ENCODE peak calls at places on chromosome 12, in five cellular contexts. K is H1, C is A549, Y is HepG2, N is K562. I is an unnamed sample.

GRCh38 chr12:71591601-71592000 is 72.0 kb downstream of the ZFC3H1 start:
- DNase-seq in K (no peak), C (no peak), Y (no peak), N (no peak), I (no peak)

GRCh38 chr12:27709932-27710591 is 570 bp upstream of the MRPS35 start:
- DNase-seq in K (peak), C (no peak), Y (peak), N (no peak), I (peak)

GRCh38 chr12:127550271-127550670 is 716.7 kb upstream of the TMEM132C start:
- DNase-seq in K (no peak), C (no peak), Y (no peak), N (no peak), I (no peak)

GRCh38 chr12:100248886-100249285 is 18.0 kb downstream of the DEPDC4 start:
- DNase-seq in K (no peak), C (no peak), Y (no peak), N (no peak), I (no peak)

GRCh38 chr12:127533353-127533752 is 733.6 kb upstream of the TMEM132C start:
- DNase-seq in K (no peak), C (no peak), Y (no peak), N (no peak), I (no peak)

GRCh38 chr12:67355428-67356385 is 86.5 kb downstream of the CAND1 start:
- DNase-seq in K (no peak), C (no peak), Y (peak), N (peak), I (peak)

GRCh38 chr12:30578426-30578825 is 117.2 kb downstream of the IPO8 start:
- DNase-seq in K (no peak), C (no peak), Y (no peak), N (no peak), I (no peak)

GRCh38 chr12:109760930-109761630 is 47.5 kb downstream of the FAM222A start:
- DNase-seq in K (peak), C (no peak), Y (no peak), N (no peak), I (no peak)

GRCh38 chr12:42625611-42626010 is 36.1 kb upstream of the PRICKLE1 start:
- DNase-seq in K (no peak), C (no peak), Y (no peak), N (peak), I (no peak)

GRCh38 chr12:121033625-121034349 is 5.3 kb downstream of the OASL start:
- DNase-seq in K (no peak), C (peak), Y (no peak), N (no peak), I (peak)

GRCh38 chr12:47740536-47741339 is 15.4 kb upstream of the ENDOU start:
- DNase-seq in K (no peak), C (no peak), Y (peak), N (no peak), I (no peak)

GRCh38 chr12:15774819-15775218 is 14.4 kb downstream of the EPS8 start:
- DNase-seq in K (no peak), C (no peak), Y (no peak), N (no peak), I (no peak)

GRCh38 chr12:130345292-130345691 is 7.6 kb downstream of the PIWIL1 start:
- DNase-seq in K (no peak), C (no peak), Y (no peak), N (no peak), I (no peak)

GRCh38 chr12:113891737-113892520 is 74.2 kb downstream of the RBM19 start:
- DNase-seq in K (no peak), C (no peak), Y (no peak), N (no peak), I (no peak)

GRCh38 chr12:43103866-43104265 is 448.1 kb downstream of the ADAMTS20 start:
- DNase-seq in K (no peak), C (no peak), Y (no peak), N (no peak), I (no peak)

GRCh38 chr12:2324375-2324774 is 271.6 kb downstream of the CACNA1C start:
- DNase-seq in K (no peak), C (no peak), Y (no peak), N (no peak), I (no peak)

GRCh38 chr12:32131666-32132065 is 25.0 kb downstream of the BICD1 start:
- DNase-seq in K (no peak), C (no peak), Y (peak), N (no peak), I (no peak)

GRCh38 chr12:127594351-127594970 is 672.5 kb upstream of the TMEM132C start:
- DNase-seq in K (peak), C (no peak), Y (no peak), N (no peak), I (no peak)

GRCh38 chr12:68374315-68374982 is 42.3 kb upstream of the MDM1 start:
- DNase-seq in K (no peak), C (no peak), Y (no peak), N (no peak), I (peak)

GRCh38 chr12:39440781-39441180 is 2.1 kb downstream of the KIF21A start:
- DNase-seq in K (no peak), C (no peak), Y (no peak), N (no peak), I (no peak)

GRCh38 chr12:109111775-109112491 is 4.5 kb upstream of the ACACB start:
- DNase-seq in K (peak), C (peak), Y (peak), N (peak), I (no peak)

GRCh38 chr12:124006582-124007170 is 33.7 kb downstream of the ZNF664 start:
- DNase-seq in K (no peak), C (no peak), Y (no peak), N (peak), I (no peak)

GRCh38 chr12:47995976-47996375 is 8.3 kb downstream of the COL2A1 start:
- DNase-seq in K (no peak), C (no peak), Y (no peak), N (no peak), I (no peak)

GRCh38 chr12:110816248-110816647 is 30.5 kb upstream of the CCDC63 start:
- DNase-seq in K (no peak), C (no peak), Y (no peak), N (no peak), I (no peak)

GRCh38 chr12:131264625-131265024 is 310.9 kb downstream of the ADGRD1 start:
- DNase-seq in K (no peak), C (peak), Y (no peak), N (no peak), I (no peak)

GRCh38 chr12:96350982-96351381 is 49.3 kb downstream of the CDK17 start:
- DNase-seq in K (no peak), C (no peak), Y (no peak), N (no peak), I (no peak)

GRCh38 chr12:25018146-25018545 is 69.2 kb upstream of the BCAT1 start:
- DNase-seq in K (no peak), C (no peak), Y (no peak), N (no peak), I (no peak)

GRCh38 chr12:50242751-50243191 is 40.5 kb downstream of the LIMA1 start:
- DNase-seq in K (no peak), C (no peak), Y (no peak), N (no peak), I (no peak)

GRCh38 chr12:31629756-31630732 is 29.4 kb upstream of the ETFBKMT start:
- DNase-seq in K (no peak), C (no peak), Y (no peak), N (peak), I (no peak)

GRCh38 chr12:52701281-52701680 is 2.0 kb downstream of the KRT77 start:
- DNase-seq in K (no peak), C (no peak), Y (no peak), N (no peak), I (no peak)

GRCh38 chr12:124474709-124475108 is 92.7 kb downstream of the NCOR2 start:
- DNase-seq in K (no peak), C (no peak), Y (no peak), N (no peak), I (no peak)

GRCh38 chr12:2084553-2085296 is 31.9 kb downstream of the CACNA1C start:
- DNase-seq in K (no peak), C (no peak), Y (no peak), N (no peak), I (no peak)

GRCh38 chr12:56079729-56080555 is at the start of gene ERBB3:
- DNase-seq in K (peak), C (peak), Y (peak), N (peak), I (no peak)

GRCh38 chr12:6336079-6336858 is 5.6 kb downstream of the TNFRSF1A start:
- DNase-seq in K (peak), C (peak), Y (peak), N (peak), I (no peak)

GRCh38 chr12:3304436-3305135 is 186.4 kb upstream of the PRMT8 start:
- DNase-seq in K (no peak), C (no peak), Y (peak), N (no peak), I (no peak)

GRCh38 chr12:132524405-132524804 is 34.5 kb downstream of the FBRSL1 start:
- DNase-seq in K (no peak), C (peak), Y (no peak), N (no peak), I (no peak)

DNA sequence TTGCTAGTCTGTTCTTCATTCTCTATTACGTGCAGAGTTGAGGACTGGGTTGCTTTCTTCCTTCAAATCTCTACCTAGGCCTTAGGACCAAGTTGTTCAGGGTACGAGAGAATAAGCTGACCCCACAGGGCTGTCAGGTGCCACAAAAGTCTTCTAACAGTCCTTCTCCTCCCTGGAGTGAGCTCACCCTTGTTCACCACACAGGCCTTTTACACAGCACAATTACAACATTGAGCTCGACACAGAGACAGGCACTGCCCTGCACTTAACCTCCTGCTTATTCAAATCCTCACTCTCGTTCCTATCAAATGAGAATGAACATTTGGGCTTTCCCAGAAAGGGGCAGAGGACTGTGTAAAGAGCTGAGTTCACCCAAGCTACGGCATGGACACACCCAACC is 2.4 kb downstream of the GALNT6 start:
- DNase-seq in K (no peak), C (no peak), Y (no peak), N (no peak), I (no peak)
- TF ChIP-seq HDAC2 in K (no peak), C (no peak), Y (no peak), N (no peak), I (no peak)

GRCh38 chr12:107329569-107330324 is 236.4 kb upstream of the CRY1 start:
- DNase-seq in K (no peak), C (no peak), Y (no peak), N (no peak), I (no peak)
- TF ChIP-seq HDAC2 in K (no peak), C (no peak), Y (no peak), N (no peak), I (no peak)

GRCh38 chr12:19971396-19971802 is 396.9 kb upstream of the PDE3A start:
- DNase-seq in K (peak), C (peak), Y (peak), N (no peak), I (no peak)

GRCh38 chr12:19970116-19970515 is 398.2 kb upstream of the PDE3A start:
- DNase-seq in K (no peak), C (no peak), Y (no peak), N (no peak), I (no peak)

GRCh38 chr12:19970826-19971225 is 397.5 kb upstream of the PDE3A start:
- DNase-seq in K (no peak), C (no peak), Y (no peak), N (no peak), I (no peak)

GRCh38 chr12:19972325-19973288 is 395.7 kb upstream of the PDE3A start:
- DNase-seq in K (no peak), C (no peak), Y (no peak), N (no peak), I (peak)

DNA sequence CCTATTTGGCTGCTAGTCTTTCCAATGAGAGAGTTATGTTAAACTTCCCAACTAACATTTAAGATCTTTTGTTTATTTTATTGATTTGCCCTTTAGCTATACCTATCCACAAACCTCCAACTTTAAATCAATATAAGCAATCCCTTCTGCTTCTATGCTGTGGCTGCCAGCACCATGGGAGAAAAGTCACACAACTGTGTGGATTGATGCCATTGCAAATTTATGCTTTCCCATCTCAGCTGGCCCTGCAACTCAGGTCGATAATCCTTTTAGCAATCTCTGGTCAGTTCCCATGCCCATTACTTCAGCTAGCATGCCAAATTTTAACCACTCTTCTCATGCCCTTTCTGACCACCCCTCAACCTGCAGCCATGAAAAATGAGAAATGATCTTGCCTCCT is 396.5 kb upstream of the PDE3A start:
- DNase-seq in K (no peak), C (no peak), Y (no peak), N (no peak), I (no peak)
- TF ChIP-seq HDAC2 in K (no peak), C (no peak), Y (no peak), N (no peak), I (no peak)

GRCh38 chr12:38350342-38351181 is 34.0 kb downstream of the ALG10B start:
- DNase-seq in K (no peak), C (no peak), Y (no peak), N (no peak), I (peak)
- TF ChIP-seq HDAC2 in K (no peak), C (no peak), Y (no peak), N (no peak), I (no peak)

GRCh38 chr12:77299910-77300772 is 234.8 kb upstream of the E2F7 start:
- DNase-seq in K (no peak), C (no peak), Y (no peak), N (no peak), I (no peak)
- TF ChIP-seq HDAC2 in K (no peak), C (no peak), Y (no peak), N (no peak), I (no peak)

DNA sequence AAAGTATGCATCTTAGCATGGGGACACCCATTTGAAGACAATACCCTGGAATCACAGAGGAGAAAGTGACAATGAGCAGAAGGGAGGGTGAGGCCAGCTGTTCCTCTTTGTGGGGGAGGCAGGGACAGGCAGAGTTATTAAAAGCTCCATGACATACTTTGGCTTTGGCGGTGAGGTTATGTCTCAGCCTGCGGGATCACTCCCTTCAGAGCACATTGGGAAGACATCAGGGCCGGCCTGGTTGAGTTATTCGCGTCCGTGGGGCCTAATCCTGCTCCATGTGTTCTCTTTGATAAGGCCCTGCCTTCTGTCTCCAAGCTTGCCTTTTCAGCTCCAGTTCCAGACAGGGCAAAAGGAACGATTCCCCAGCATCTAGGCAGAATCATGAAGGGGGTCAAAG is 98.8 kb upstream of the NTF3 start:
- DNase-seq in K (no peak), C (no peak), Y (no peak), N (peak), I (no peak)
- TF ChIP-seq HDAC2 in K (no peak), C (no peak), Y (no peak), N (no peak), I (no peak)

DNA sequence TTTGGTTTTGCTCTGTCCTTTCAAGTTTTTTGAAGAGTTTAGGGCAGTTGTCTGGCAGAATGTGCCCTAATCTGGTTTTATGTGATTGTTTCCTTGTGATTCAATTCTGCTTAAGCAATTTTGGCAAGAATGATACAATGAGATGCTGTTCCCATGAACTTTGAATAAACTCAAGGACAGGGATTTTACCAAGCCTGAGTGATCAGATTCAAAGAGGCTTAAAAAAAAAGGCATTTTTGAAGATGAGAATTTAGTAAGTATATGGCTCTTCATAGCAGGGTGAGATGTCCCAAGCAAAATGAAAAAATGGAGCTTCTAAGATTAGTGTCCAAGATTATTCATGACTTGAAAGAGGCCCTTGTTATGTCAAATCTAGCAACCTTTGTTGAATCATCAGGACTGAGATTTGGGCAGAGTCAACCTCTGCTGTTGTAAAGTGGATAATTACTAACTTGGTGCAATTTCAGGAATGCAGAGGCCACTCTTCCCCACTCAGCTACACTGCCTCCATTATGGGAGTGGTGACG is 180.6 kb upstream of the NUDT4 start:
- DNase-seq in K (no peak), C (no peak), Y (no peak), N (no peak), I (no peak)
- TF ChIP-seq HDAC2 in K (no peak), C (no peak), Y (no peak), N (no peak), I (no peak)

I was measured in GM12878.